ENCODE peak calls at places on chromosomes 11 and 22, in seven cellular contexts. F is hepatocyte, D is mesendoderm, Q is IMR-90, G is OCI-LY7, P is K562, B is neuronal stem cell. V is an unnamed sample.

GRCh38 chr22:31281733-31282132 is 10.6 kb downstream of the PIK3IP1 start:
- DNase-seq in F (no peak), B (no peak), Q (no peak), D (no peak), P (no peak), G (no peak), V (no peak)

GRCh38 chr22:23180301-23180892 is at the start of gene BCR:
- DNase-seq in B (no peak), G (peak), D (peak), Q (peak), F (peak), P (no peak), V (peak)

GRCh38 chr22:31394326-31394725 is 5.1 kb upstream of the DRG1 start:
- DNase-seq in D (no peak), Q (peak), F (no peak), G (no peak), B (no peak), P (no peak), V (no peak)

GRCh38 chr11:61489833-61490585 is 18.5 kb upstream of the LRRC10B start:
- DNase-seq in F (peak), B (no peak), D (peak), Q (peak), G (no peak), P (peak), V (peak)

GRCh38 chr11:66266378-66267038 is 1.9 kb upstream of the RAB1B start:
- DNase-seq in D (no peak), B (no peak), Q (no peak), P (no peak), F (no peak), G (no peak), V (no peak)

GRCh38 chr22:24420072-24420976 is 7.1 kb upstream of the ADORA2A start:
- DNase-seq in Q (no peak), P (no peak), F (no peak), B (peak), G (no peak), D (no peak), V (no peak)

GRCh38 chr11:15594607-15595006 is 479.9 kb downstream of the INSC start:
- DNase-seq in F (no peak), P (no peak), G (no peak), Q (no peak), B (no peak), D (peak), V (no peak)

GRCh38 chr22:26479792-26480610 is 3.6 kb downstream of the HPS4 start:
- DNase-seq in D (no peak), G (peak), B (no peak), F (no peak), P (no peak), Q (no peak), V (no peak)

GRCh38 chr22:30893434-30894370 is 74.9 kb downstream of the MORC2 start:
- DNase-seq in B (no peak), D (no peak), Q (no peak), G (no peak), F (peak), P (no peak), V (no peak)

GRCh38 chr11:115961168-115962003 is 457.2 kb upstream of the CADM1 start:
- DNase-seq in B (no peak), F (peak), Q (no peak), G (no peak), P (no peak), D (peak), V (no peak)

GRCh38 chr22:48941903-48942625 is 885.6 kb downstream of the BRD1 start:
- DNase-seq in D (no peak), P (no peak), B (no peak), Q (no peak), G (no peak), F (no peak), V (no peak)

GRCh38 chr11:133708547-133709051 is 136.7 kb downstream of the SPATA19 start:
- DNase-seq in F (no peak), B (no peak), P (no peak), D (no peak), G (no peak), Q (no peak), V (no peak)

GRCh38 chr11:2884424-2884815 is 1.2 kb downstream of the CDKN1C start:
- DNase-seq in G (no peak), D (no peak), F (peak), P (peak), Q (no peak), B (no peak), V (no peak)

GRCh38 chr11:2886936-2887335 is 1.4 kb upstream of the CDKN1C start:
- DNase-seq in P (no peak), Q (no peak), D (no peak), G (no peak), F (no peak), B (no peak), V (no peak)

GRCh38 chr11:2885017-2885675 is 429 bp downstream of the CDKN1C start:
- DNase-seq in G (no peak), P (peak), F (peak), Q (peak), B (no peak), D (peak), V (no peak)

GRCh38 chr11:2886191-2886894 is 768 bp upstream of the CDKN1C start:
- DNase-seq in G (peak), P (no peak), D (peak), F (peak), B (peak), Q (no peak), V (no peak)

DNA sequence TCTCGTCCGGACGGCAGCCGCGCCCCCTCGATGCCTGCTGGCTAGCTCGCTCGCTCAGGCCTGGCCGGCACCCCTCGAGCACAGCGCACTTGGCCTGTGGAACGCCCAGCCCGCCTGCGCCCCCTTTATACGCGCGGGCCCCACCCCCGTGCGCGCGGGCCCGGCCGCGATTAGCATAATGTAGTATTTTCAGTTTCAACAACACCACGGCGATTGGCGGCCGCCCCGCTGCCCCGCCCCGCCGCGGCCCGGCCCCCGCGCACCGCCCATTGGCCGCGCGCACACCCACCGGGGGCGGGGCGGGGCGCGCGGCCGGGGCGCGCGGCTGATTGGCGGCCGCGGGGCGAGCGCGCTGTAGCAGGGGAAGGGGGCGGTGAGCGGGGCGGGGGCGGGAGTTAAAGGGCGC is at the start of gene CDKN1C:
- DNase-seq in B (peak), D (peak), P (peak), Q (peak), F (peak), G (peak), V (peak)
- H3K4me2 ChIP-seq in B (peak), D (peak), P (peak), Q (peak), F (peak), G (peak), V (peak)

GRCh38 chr22:37160037-37160436 is 10.3 kb upstream of the IL2RB start:
- DNase-seq in G (no peak), Q (no peak), P (no peak), B (no peak), F (no peak), D (peak), V (no peak)

GRCh38 chr22:37163096-37163489 is 13.4 kb upstream of the IL2RB start:
- DNase-seq in Q (no peak), P (no peak), F (no peak), B (no peak), G (no peak), D (no peak), V (no peak)

GRCh38 chr22:37162221-37163095 is 12.7 kb upstream of the IL2RB start:
- DNase-seq in F (no peak), P (no peak), Q (no peak), B (no peak), D (no peak), G (no peak), V (no peak)

GRCh38 chr22:37163618-37164534 is 14.2 kb upstream of the IL2RB start:
- DNase-seq in F (no peak), Q (no peak), D (no peak), P (no peak), G (no peak), B (no peak), V (no peak)

DNA sequence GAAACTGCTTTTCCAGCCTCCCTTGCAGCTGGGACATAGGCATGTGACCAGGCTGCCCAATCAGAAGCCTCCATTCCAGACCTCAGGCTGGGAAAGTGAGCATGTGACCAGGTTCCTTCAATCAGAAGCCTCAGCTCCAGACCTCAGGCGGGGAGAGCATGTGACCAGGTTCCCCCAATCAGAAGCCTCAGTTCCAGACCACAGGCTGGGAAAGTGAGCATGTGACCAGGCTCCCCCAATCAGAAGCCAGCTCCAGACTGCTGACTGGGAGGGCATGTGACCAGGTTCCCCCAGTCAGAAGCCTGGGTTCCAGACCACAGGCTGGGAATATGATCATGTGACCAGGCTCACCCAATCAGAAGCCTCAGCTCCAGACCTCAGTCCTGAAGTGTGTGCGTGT is 11.7 kb upstream of the IL2RB start:
- DNase-seq in F (no peak), D (peak), P (peak), G (peak), Q (no peak), B (no peak), V (no peak)
- H3K4me2 ChIP-seq in F (no peak), D (no peak), P (no peak), G (no peak), Q (no peak), B (no peak), V (no peak)

GRCh38 chr11:34198523-34198922 is 93.1 kb downstream of the NAT10 start:
- DNase-seq in B (no peak), P (no peak), G (no peak), F (no peak), Q (peak), D (no peak), V (no peak)
- H3K4me2 ChIP-seq in B (no peak), P (no peak), G (no peak), F (no peak), Q (no peak), D (no peak), V (no peak)

DNA sequence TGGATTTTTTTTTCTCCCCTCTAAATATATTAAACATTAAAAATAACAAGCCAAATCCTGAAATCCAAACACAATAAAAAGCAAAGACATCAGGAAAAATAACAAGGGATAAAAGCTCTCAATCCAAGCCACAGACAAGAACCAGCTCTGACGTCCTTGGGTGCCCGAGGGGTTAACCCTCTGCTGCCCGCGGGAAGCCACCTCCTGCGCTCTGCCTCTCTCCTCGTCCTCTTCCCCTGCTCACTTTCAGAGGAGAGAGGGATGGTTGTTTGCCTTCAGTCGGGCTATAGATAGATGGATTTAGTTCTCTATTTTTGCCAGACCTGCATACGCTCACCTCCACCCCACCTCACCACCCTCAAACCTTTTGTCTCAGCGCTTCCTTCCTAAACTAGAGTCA is 142.7 kb upstream of the HSD17B12 start:
- DNase-seq in D (no peak), G (no peak), B (no peak), P (no peak), F (no peak), Q (no peak), V (no peak)
- H3K4me2 ChIP-seq in D (no peak), G (no peak), B (no peak), P (no peak), F (peak), Q (no peak), V (no peak)

DNA sequence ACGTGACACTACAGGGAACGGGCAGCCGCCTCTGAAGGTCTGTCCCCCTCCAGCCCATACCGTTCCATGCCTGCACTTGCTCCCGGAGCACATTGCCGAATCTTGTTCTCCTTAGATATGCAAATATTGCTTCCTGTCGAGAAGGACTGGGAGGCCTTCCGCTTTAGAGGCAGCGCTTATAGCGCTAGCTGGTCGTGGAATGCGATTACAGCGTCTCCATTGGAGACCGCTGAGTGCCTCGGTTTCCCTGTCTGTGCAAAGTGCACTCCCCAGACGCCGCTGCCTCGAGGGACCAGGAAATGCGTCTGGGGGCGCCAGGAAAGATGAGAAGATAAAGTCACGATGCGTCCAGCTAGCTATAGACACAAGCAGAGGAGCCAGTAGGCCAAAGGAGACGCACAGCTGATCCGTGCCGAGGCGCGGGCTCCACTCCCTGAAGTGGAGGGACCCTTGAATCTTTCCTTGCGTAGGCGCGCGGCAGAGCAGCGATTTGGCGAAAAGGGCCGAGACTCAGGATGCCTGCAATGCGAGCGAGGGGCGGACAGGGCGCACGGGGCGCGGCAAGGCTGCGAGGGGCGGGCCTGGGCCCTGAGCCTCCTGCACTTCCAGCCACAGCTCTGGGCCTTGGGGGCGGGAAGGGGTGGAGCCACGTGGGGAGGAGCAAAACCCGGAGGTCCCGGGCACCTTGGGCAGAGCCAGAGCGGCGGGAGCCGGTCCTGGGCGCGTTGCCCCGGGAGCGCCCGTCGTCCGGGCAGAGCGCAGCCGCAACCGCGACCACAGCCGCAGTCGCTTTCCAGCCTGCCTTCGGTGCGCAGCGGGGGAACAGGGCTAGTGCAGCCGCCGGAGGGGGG is at the start of gene RASSF10:
- DNase-seq in D (peak), F (peak), P (no peak), B (peak), G (no peak), Q (no peak), V (peak)
- H3K4me2 ChIP-seq in D (peak), F (peak), P (no peak), B (peak), G (no peak), Q (peak), V (peak)

GRCh38 chr11:45285931-45286632 is at the start of gene SYT13:
- DNase-seq in B (peak), P (no peak), D (peak), F (peak), Q (no peak), G (no peak), V (no peak)
- H3K4me2 ChIP-seq in B (peak), P (no peak), D (peak), F (peak), Q (no peak), G (no peak), V (peak)

GRCh38 chr11:77120571-77120970 is 7.5 kb upstream of the MYO7A start:
- DNase-seq in D (no peak), F (no peak), P (no peak), G (no peak), B (no peak), Q (no peak), V (no peak)
- H3K4me2 ChIP-seq in D (no peak), F (no peak), P (no peak), G (no peak), B (no peak), Q (no peak), V (no peak)